ENCODE peak calls at places on chromosomes 5 and 9, in four cellular contexts. One of them, this sample, is unnamed. For H3K9me3 and H3K4me1, the result is how much of the 10 kb centered on the place peaks cover.

GRCh38 chr9:126334626-126335621 is 8.3 kb downstream of the MVB12B start:
- DNase-seq in mucosa of descending colon: no peak
- DNase-seq in astrocyte: peak
- DNase-seq in fibroblast of lung: peak
- DNase-seq in this sample: peak

GRCh38 chr5:44952376-44952775 is 143.6 kb downstream of the MRPS30 start:
- DNase-seq in mucosa of descending colon: no peak
- DNase-seq in astrocyte: peak
- DNase-seq in fibroblast of lung: peak
- DNase-seq in this sample: peak

GRCh38 chr9:8489845-8490244 is 690.3 kb upstream of the DMAC1 start:
- DNase-seq in mucosa of descending colon: no peak
- DNase-seq in astrocyte: no peak
- DNase-seq in fibroblast of lung: no peak
- DNase-seq in this sample: no peak

GRCh38 chr9:99340281-99340680 is 118.2 kb downstream of the SEC61B start:
- DNase-seq in mucosa of descending colon: no peak
- DNase-seq in astrocyte: peak
- DNase-seq in fibroblast of lung: peak
- DNase-seq in this sample: no peak

GRCh38 chr5:142783601-142784291 is 13.6 kb downstream of the ARHGAP26 start:
- DNase-seq in mucosa of descending colon: no peak
- DNase-seq in astrocyte: no peak
- DNase-seq in fibroblast of lung: peak
- DNase-seq in this sample: no peak

GRCh38 chr9:98375138-98375726 is 119.8 kb upstream of the TBC1D2 start:
- DNase-seq in mucosa of descending colon: no peak
- DNase-seq in astrocyte: peak
- DNase-seq in fibroblast of lung: peak
- DNase-seq in this sample: peak

GRCh38 chr9:121769939-121770338 is 118.5 kb downstream of the DAB2IP start:
- DNase-seq in mucosa of descending colon: peak
- DNase-seq in astrocyte: no peak
- DNase-seq in fibroblast of lung: no peak
- DNase-seq in this sample: no peak

GRCh38 chr5:160516696-160517530 is 95.3 kb downstream of the PTTG1 start:
- DNase-seq in mucosa of descending colon: no peak
- DNase-seq in astrocyte: no peak
- DNase-seq in fibroblast of lung: no peak
- DNase-seq in this sample: no peak

GRCh38 chr5:96036301-96036700 is 74.7 kb upstream of the ELL2 start:
- DNase-seq in mucosa of descending colon: no peak
- DNase-seq in astrocyte: no peak
- DNase-seq in fibroblast of lung: no peak
- DNase-seq in this sample: no peak

GRCh38 chr9:70413798-70414775 is at the start of gene KLF9:
- DNase-seq in mucosa of descending colon: peak
- DNase-seq in astrocyte: peak
- DNase-seq in fibroblast of lung: peak
- DNase-seq in this sample: peak

GRCh38 chr5:176824604-176825003 is 14.2 kb downstream of the UNC5A start:
- DNase-seq in mucosa of descending colon: no peak
- DNase-seq in astrocyte: no peak
- DNase-seq in fibroblast of lung: no peak
- DNase-seq in this sample: no peak

GRCh38 chr5:68240196-68240595 is 24.6 kb downstream of the PIK3R1 start:
- DNase-seq in mucosa of descending colon: no peak
- DNase-seq in astrocyte: no peak
- DNase-seq in fibroblast of lung: no peak
- DNase-seq in this sample: peak

GRCh38 chr9:138007566-138008080 is 130.0 kb downstream of the CACNA1B start:
- DNase-seq in mucosa of descending colon: no peak
- DNase-seq in astrocyte: no peak
- DNase-seq in fibroblast of lung: no peak
- DNase-seq in this sample: no peak

GRCh38 chr9:129311638-129312037 is 133.6 kb upstream of the IER5L start:
- DNase-seq in mucosa of descending colon: no peak
- DNase-seq in astrocyte: no peak
- DNase-seq in fibroblast of lung: no peak
- DNase-seq in this sample: no peak

GRCh38 chr9:18632624-18633407 is 158.9 kb downstream of the ADAMTSL1 start:
- DNase-seq in mucosa of descending colon: no peak
- DNase-seq in astrocyte: peak
- DNase-seq in fibroblast of lung: peak
- DNase-seq in this sample: peak

GRCh38 chr9:135336722-135337490 is 142.7 kb upstream of the PPP1R26 start:
- DNase-seq in mucosa of descending colon: no peak
- DNase-seq in astrocyte: no peak
- DNase-seq in fibroblast of lung: no peak
- DNase-seq in this sample: no peak

GRCh38 chr9:72362680-72363139 is 2.3 kb downstream of the ZFAND5 start:
- DNase-seq in mucosa of descending colon: peak
- DNase-seq in astrocyte: peak
- DNase-seq in fibroblast of lung: peak
- DNase-seq in this sample: peak

GRCh38 chr5:131328536-131329186 is 64.8 kb downstream of the CDC42SE2 start:
- DNase-seq in mucosa of descending colon: no peak
- DNase-seq in astrocyte: peak
- DNase-seq in fibroblast of lung: peak
- DNase-seq in this sample: peak

GRCh38 chr9:25003686-25004085 is 458.0 kb upstream of the IZUMO3 start:
- DNase-seq in mucosa of descending colon: peak
- DNase-seq in astrocyte: no peak
- DNase-seq in fibroblast of lung: no peak
- DNase-seq in this sample: no peak

GRCh38 chr9:37236822-37237221 is 116.4 kb downstream of the ZCCHC7 start:
- DNase-seq in mucosa of descending colon: no peak
- DNase-seq in astrocyte: no peak
- DNase-seq in fibroblast of lung: no peak
- DNase-seq in this sample: no peak

GRCh38 chr5:39892708-39893107 is 467.9 kb upstream of the DAB2 start:
- DNase-seq in mucosa of descending colon: no peak
- DNase-seq in astrocyte: no peak
- DNase-seq in fibroblast of lung: peak
- DNase-seq in this sample: peak

GRCh38 chr5:125277494-125278154 is 531.2 kb upstream of the ZNF608 start:
- DNase-seq in mucosa of descending colon: no peak
- DNase-seq in astrocyte: peak
- DNase-seq in fibroblast of lung: peak
- DNase-seq in this sample: peak

GRCh38 chr9:135141183-135141774 is 53.8 kb downstream of the OLFM1 start:
- DNase-seq in mucosa of descending colon: no peak
- DNase-seq in astrocyte: no peak
- DNase-seq in fibroblast of lung: no peak
- DNase-seq in this sample: no peak

GRCh38 chr5:31165729-31166128 is 27.8 kb upstream of the CDH6 start:
- DNase-seq in mucosa of descending colon: no peak
- DNase-seq in astrocyte: no peak
- DNase-seq in fibroblast of lung: no peak
- DNase-seq in this sample: no peak

GRCh38 chr9:133524146-133524545 is 613 bp downstream of the MYMK start:
- DNase-seq in mucosa of descending colon: no peak
- DNase-seq in astrocyte: no peak
- DNase-seq in fibroblast of lung: no peak
- DNase-seq in this sample: no peak

GRCh38 chr5:40984884-40985283 is 75.6 kb downstream of the C7 start:
- DNase-seq in mucosa of descending colon: no peak
- DNase-seq in astrocyte: peak
- DNase-seq in fibroblast of lung: peak
- DNase-seq in this sample: peak

GRCh38 chr9:116007824-116008223 is 145.8 kb upstream of the PAPPA start:
- DNase-seq in mucosa of descending colon: no peak
- DNase-seq in astrocyte: no peak
- DNase-seq in fibroblast of lung: no peak
- DNase-seq in this sample: no peak

GRCh38 chr5:102866315-102866693 is 111.2 kb downstream of the PAM start:
- DNase-seq in mucosa of descending colon: no peak
- DNase-seq in astrocyte: no peak
- DNase-seq in fibroblast of lung: no peak
- DNase-seq in this sample: peak

GRCh38 chr9:77507212-77507961 is 140.7 kb downstream of the GNA14 start:
- DNase-seq in mucosa of descending colon: no peak
- DNase-seq in astrocyte: peak
- DNase-seq in fibroblast of lung: peak
- DNase-seq in this sample: peak

DNA sequence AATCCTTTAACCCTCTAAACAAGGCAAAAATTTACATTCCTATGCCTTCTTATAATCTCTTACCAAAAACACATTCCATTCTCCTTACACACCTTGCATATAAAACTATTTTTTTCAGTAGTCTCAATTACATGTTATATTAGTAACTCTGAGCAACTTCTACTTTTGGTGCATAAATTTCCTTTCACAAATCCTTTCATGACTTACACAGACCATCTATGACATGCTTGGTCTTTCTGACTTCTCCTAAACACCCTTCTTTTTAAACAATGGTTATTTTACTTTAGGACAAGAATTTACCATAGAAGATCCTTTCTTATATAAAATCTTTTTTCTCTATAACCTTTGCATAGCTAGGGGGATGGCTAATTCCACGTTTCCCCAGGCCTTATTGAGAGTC is 208.0 kb upstream of the ARRDC3 start:
- DNase-seq in mucosa of descending colon: no peak
- DNase-seq in astrocyte: no peak
- DNase-seq in fibroblast of lung: peak
- DNase-seq in this sample: no peak
- H3K9me3 ChIP-seq in mucosa of descending colon: under half
- H3K9me3 ChIP-seq in astrocyte: under half
- H3K9me3 ChIP-seq in fibroblast of lung: under half
- H3K9me3 ChIP-seq in this sample: under half

GRCh38 chr5:1762878-1763547 is 36.6 kb downstream of the MRPL36 start:
- DNase-seq in mucosa of descending colon: no peak
- DNase-seq in astrocyte: no peak
- DNase-seq in fibroblast of lung: no peak
- DNase-seq in this sample: no peak

GRCh38 chr5:1765141-1765879 is 34.3 kb downstream of the MRPL36 start:
- DNase-seq in mucosa of descending colon: no peak
- DNase-seq in astrocyte: no peak
- DNase-seq in fibroblast of lung: no peak
- DNase-seq in this sample: no peak

GRCh38 chr5:1764606-1764960 is 35.1 kb downstream of the MRPL36 start:
- DNase-seq in mucosa of descending colon: no peak
- DNase-seq in astrocyte: no peak
- DNase-seq in fibroblast of lung: no peak
- DNase-seq in this sample: no peak

GRCh38 chr5:1763548-1763911 is 36.1 kb downstream of the MRPL36 start:
- DNase-seq in mucosa of descending colon: peak
- DNase-seq in astrocyte: peak
- DNase-seq in fibroblast of lung: peak
- DNase-seq in this sample: peak

DNA sequence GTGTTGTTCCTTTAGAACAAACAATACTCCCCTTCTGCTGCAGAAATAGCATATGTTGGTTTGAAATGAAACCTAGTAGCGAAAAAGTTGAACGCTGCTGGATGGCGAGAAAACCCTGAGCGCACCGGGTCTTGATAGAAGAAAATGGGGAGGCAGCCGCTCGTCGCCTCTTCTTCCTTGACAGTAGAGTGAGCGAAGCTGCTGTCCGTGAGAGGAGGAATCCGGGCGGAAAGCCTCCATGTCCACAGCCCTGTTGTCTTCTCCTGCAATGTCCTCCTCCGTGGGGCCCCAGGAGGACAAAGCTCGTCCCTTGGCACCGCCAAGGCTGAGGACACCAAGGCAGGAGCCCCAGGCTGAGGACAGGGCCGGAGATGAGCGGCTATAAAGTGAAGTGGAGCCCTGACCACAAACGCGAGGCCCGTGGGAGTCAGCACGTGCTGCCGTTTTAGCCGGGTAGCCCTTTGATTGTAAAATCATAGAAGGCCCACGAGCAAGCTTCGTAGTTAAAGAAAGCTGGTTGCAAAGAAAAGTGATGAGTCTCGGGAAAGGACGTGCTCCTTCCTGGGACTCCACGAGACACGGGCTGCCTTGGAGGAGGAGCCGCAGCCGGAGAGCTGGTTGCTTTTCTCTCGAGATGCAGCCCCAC is 35.6 kb downstream of the MRPL36 start:
- DNase-seq in mucosa of descending colon: no peak
- DNase-seq in astrocyte: no peak
- DNase-seq in fibroblast of lung: no peak
- DNase-seq in this sample: no peak
- H3K4me3 ChIP-seq in mucosa of descending colon: no peak
- H3K4me3 ChIP-seq in astrocyte: no peak
- H3K4me3 ChIP-seq in fibroblast of lung: no peak
- H3K4me3 ChIP-seq in this sample: no peak

GRCh38 chr9:120478208-120478607 is 101.8 kb downstream of the CDK5RAP2 start:
- DNase-seq in mucosa of descending colon: peak
- DNase-seq in astrocyte: no peak
- DNase-seq in fibroblast of lung: peak
- DNase-seq in this sample: peak

GRCh38 chr9:120477534-120478001 is 102.4 kb downstream of the CDK5RAP2 start:
- DNase-seq in mucosa of descending colon: peak
- DNase-seq in astrocyte: peak
- DNase-seq in fibroblast of lung: peak
- DNase-seq in this sample: peak

GRCh38 chr9:120474579-120475243 is 105.3 kb downstream of the CDK5RAP2 start:
- DNase-seq in mucosa of descending colon: no peak
- DNase-seq in astrocyte: no peak
- DNase-seq in fibroblast of lung: peak
- DNase-seq in this sample: peak

GRCh38 chr9:120473626-120474025 is 106.3 kb downstream of the CDK5RAP2 start:
- DNase-seq in mucosa of descending colon: no peak
- DNase-seq in astrocyte: no peak
- DNase-seq in fibroblast of lung: no peak
- DNase-seq in this sample: no peak

DNA sequence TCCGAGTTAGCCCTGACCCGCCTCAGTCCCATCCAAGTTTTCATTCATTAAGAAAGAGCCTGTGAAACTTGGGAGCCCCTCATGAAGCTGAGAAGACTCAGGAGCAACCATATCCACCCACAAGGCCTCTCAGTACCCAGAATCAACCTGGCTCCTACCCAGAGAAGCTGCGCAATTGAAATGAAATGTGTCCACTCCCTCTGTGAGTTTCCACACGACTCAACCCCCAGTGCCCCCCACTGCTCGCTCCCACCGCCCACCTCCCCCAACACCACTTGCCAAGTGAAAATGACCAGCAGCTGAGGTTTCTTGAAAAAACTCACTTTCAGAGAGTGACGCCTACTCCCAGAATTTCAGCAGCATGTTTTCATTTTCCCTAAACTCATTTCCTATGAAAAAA is 104.6 kb downstream of the CDK5RAP2 start:
- DNase-seq in mucosa of descending colon: no peak
- DNase-seq in astrocyte: peak
- DNase-seq in fibroblast of lung: peak
- DNase-seq in this sample: peak
- H3K4me1 ChIP-seq in mucosa of descending colon: under half
- H3K4me1 ChIP-seq in astrocyte: under half
- H3K4me1 ChIP-seq in fibroblast of lung: under half
- H3K4me1 ChIP-seq in this sample: half or more

DNA sequence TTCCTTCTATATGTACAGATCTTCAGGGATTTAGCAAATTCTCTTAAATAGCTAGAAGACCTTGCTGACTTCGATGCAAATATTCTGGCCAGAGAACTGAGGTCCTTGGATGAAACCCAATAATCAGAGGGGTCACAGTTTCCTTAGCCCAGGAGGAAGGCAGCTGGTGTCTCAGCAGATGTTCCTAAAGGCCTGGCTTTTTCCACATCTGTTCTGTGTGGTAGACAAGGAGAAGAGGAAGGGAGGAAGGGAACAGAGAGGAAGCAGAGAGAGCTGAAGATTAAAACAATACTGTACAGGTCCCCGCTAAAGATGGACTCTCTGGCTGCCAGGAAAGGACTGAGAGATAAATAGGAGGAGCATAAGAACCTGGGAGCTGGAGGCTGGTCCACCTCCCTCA is 33.1 kb downstream of the BOD1 start:
- DNase-seq in mucosa of descending colon: no peak
- DNase-seq in astrocyte: no peak
- DNase-seq in fibroblast of lung: no peak
- DNase-seq in this sample: no peak
- H3K9me3 ChIP-seq in mucosa of descending colon: under half
- H3K9me3 ChIP-seq in astrocyte: under half
- H3K9me3 ChIP-seq in fibroblast of lung: under half
- H3K9me3 ChIP-seq in this sample: under half

This sample was measured in adipocyte.